ENCODE peak calls at places on chromosome 4, in six cellular contexts. X, K, F, N, T and R are unnamed samples.
A peak's percentile ranks its signal among the peaks of the same experiment; 100 is the strongest.

GRCh38 chr4:113674251-113674650 is 87.3 kb downstream of the CAMK2D start:
- DNase-seq in X (no peak), K (no peak), F (no peak), N (no peak), T (no peak), R (no peak)

GRCh38 chr4:77126844-77127614 is 30.0 kb upstream of the CCNG2 start:
- DNase-seq in X (no peak), K (no peak), F (no peak), N (no peak), T (no peak), R (no peak)

GRCh38 chr4:92121099-92121498 is 182.7 kb upstream of the GRID2 start:
- DNase-seq in X (peak; percentile 46), K (no peak), F (no peak), N (peak; percentile 46), T (no peak), R (no peak)

GRCh38 chr4:77817304-77818076 is 1.7 kb downstream of the CNOT6L start:
- DNase-seq in X (peak; percentile 28), K (no peak), F (no peak), N (no peak), T (no peak), R (no peak)

GRCh38 chr4:184825394-184826314 is at the start of gene ACSL1:
- DNase-seq in X (peak; percentile 75), K (peak; percentile 41), F (peak; percentile 92), N (peak; percentile 93), T (peak; percentile 38), R (peak; percentile 87)

GRCh38 chr4:101439926-101440325 is 92.6 kb upstream of the PPP3CA start:
- DNase-seq in X (no peak), K (no peak), F (no peak), N (no peak), T (no peak), R (no peak)

GRCh38 chr4:89158884-89159503 is 47.7 kb downstream of the TIGD2 start:
- DNase-seq in X (no peak), K (peak; percentile 25), F (no peak), N (no peak), T (peak; percentile 39), R (no peak)

GRCh38 chr4:7634611-7635010 is 199.9 kb upstream of the PSAPL1 start:
- DNase-seq in X (no peak), K (no peak), F (peak; percentile 45), N (no peak), T (no peak), R (no peak)

GRCh38 chr4:32574803-32575202 is 1854.6 kb downstream of the PCDH7 start:
- DNase-seq in X (no peak), K (no peak), F (no peak), N (no peak), T (no peak), R (no peak)

GRCh38 chr4:12703076-12703475 is 781.1 kb downstream of the RAB28 start:
- DNase-seq in X (no peak), K (no peak), F (no peak), N (no peak), T (no peak), R (no peak)

GRCh38 chr4:48557478-48557877 is 67.4 kb downstream of the ZAR1 start:
- DNase-seq in X (no peak), K (no peak), F (no peak), N (no peak), T (no peak), R (no peak)

GRCh38 chr4:80388284-80388607 is 52.7 kb downstream of the CFAP299 start:
- DNase-seq in X (no peak), K (no peak), F (no peak), N (no peak), T (no peak), R (no peak)

GRCh38 chr4:84750260-84750955 is 167.5 kb downstream of the CDS1 start:
- DNase-seq in X (no peak), K (peak; percentile 28), F (no peak), N (no peak), T (peak; percentile 7), R (no peak)

GRCh38 chr4:81375745-81376144 is 96.0 kb downstream of the RASGEF1B start:
- DNase-seq in X (no peak), K (no peak), F (no peak), N (no peak), T (no peak), R (no peak)

GRCh38 chr4:7418131-7418943 is 16.4 kb downstream of the PSAPL1 start:
- DNase-seq in X (peak; percentile 4), K (no peak), F (no peak), N (no peak), T (no peak), R (peak; percentile 55)

GRCh38 chr4:170005472-170005871 is 20.7 kb downstream of the MFAP3L start:
- DNase-seq in X (no peak), K (no peak), F (no peak), N (no peak), T (no peak), R (no peak)

GRCh38 chr4:62940229-62940628 is 1469.0 kb downstream of the TECRL start:
- DNase-seq in X (no peak), K (no peak), F (no peak), N (no peak), T (no peak), R (no peak)

GRCh38 chr4:65170768-65171514 is 499.3 kb downstream of the EPHA5 start:
- DNase-seq in X (no peak), K (no peak), F (no peak), N (no peak), T (no peak), R (no peak)

GRCh38 chr4:170014359-170015008 is 11.7 kb downstream of the MFAP3L start:
- DNase-seq in X (no peak), K (no peak), F (no peak), N (no peak), T (no peak), R (no peak)

GRCh38 chr4:32429151-32429550 is 1709.0 kb downstream of the PCDH7 start:
- DNase-seq in X (no peak), K (no peak), F (no peak), N (no peak), T (no peak), R (no peak)

GRCh38 chr4:153438916-153439756 is 27.0 kb upstream of the TMEM131L start:
- DNase-seq in X (no peak), K (no peak), F (no peak), N (no peak), T (no peak), R (no peak)

DNA sequence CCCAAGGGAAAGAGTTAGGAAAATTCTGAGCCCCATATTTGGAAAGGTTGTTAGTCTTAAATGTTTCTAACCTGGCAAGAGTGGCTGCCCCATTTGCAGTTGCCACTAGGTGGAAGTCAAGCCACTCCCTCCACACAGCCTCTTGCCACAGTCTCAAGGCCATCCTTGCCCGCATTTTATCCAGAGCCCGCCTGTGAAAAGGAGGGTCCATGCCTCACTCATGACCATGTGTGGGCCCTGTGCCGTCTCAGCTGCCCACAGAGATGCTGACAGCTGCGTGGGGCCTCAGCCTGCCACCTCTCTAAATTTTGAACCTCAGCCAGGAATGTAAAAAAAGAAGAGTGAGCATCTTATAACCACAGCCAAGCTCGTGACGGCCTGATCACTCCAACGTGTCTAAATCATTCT is 201.5 kb upstream of the FAM241A start:
- DNase-seq in X (peak; percentile 38), K (peak; percentile 23), F (peak; percentile 46), N (peak; percentile 80), T (no peak), R (no peak)
- TF ChIP-seq CTCF in X (peak; percentile 23), K (peak; percentile 51), F (peak; percentile 25), N (no peak), T (peak; percentile 82), R (peak; percentile 13)

GRCh38 chr4:2746891-2747695 is 9.0 kb downstream of the TNIP2 start:
- DNase-seq in X (no peak), K (no peak), F (peak; percentile 46), N (no peak), T (no peak), R (no peak)
- H3K4me3 ChIP-seq in X (no peak overlapping the region), K (no peak overlapping the region), F (no peak overlapping the region), N (no peak overlapping the region), T (no peak overlapping the region), R (no peak overlapping the region)

GRCh38 chr4:96183630-96184029 is 343.7 kb downstream of the PDHA2 start:
- DNase-seq in X (peak; percentile 26), K (no peak), F (no peak), N (no peak), T (no peak), R (no peak)
- TF ChIP-seq CTCF in X (no peak), K (no peak), F (no peak), N (no peak), T (no peak), R (no peak)

DNA sequence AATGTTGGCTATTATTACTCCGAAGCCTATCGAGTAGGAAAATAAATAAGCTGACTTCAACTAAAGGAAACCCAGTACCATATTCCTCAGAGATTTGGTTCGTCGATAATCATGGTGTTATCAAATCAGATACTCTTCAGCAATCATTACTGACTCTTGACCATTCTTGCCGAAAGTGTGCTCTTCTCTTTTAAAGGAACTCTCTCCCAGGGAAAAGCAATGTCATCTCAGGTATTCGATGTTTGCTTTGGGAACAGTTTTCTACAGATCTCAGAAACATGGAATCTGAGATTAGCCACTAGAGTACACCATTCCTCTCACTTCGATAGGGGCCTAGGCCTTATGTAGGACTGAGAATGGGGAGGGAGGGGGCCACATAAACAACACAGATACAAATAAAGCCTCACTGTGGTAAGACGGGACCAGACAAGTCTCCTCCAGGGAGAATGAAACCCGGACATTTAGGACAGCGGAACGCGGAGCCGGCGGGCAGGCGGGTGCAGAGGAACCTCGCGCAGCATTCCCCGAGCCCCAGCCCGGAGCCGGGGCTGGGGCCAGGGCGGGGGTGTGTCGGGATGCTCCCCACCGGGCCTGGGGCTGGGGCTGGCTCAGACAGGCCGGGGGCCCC is 586 bp downstream of the DNAJB14 start:
- DNase-seq in X (no peak), K (no peak), F (no peak), N (no peak), T (no peak), R (no peak)
- H3K4me3 ChIP-seq in X (peak overlapping the region; percentile 96), K (peak overlapping the region; percentile 94), F (peak overlapping the region; percentile 98), N (peak overlapping the region; percentile 94), T (peak overlapping the region; percentile 82), R (peak overlapping the region; percentile 93)